ENCODE peak calls at places on chromosome 2, in six cellular contexts. J, Y, S, R, L and A are unnamed samples.

GRCh38 chr2:38771632-38772031 is 6.4 kb upstream of the GEMIN6 start:
- DNase-seq in J (peak; percentile 74), Y (no peak), S (no peak), R (peak; percentile 44), L (peak; percentile 65), A (no peak)

GRCh38 chr2:99867690-99868089 is 274.7 kb downstream of the AFF3 start:
- DNase-seq in J (no peak), Y (no peak), S (no peak), R (peak; percentile 18), L (no peak), A (no peak)

GRCh38 chr2:85537600-85538506 is 1.1 kb upstream of the MAT2A start:
- DNase-seq in J (no peak), Y (peak; percentile 42), S (peak; percentile 83), R (peak; percentile 31), L (peak; percentile 62), A (peak; percentile 75)

GRCh38 chr2:148519013-148519412 is 125.5 kb upstream of the EPC2 start:
- DNase-seq in J (no peak), Y (no peak), S (peak; percentile 54), R (no peak), L (no peak), A (no peak)

GRCh38 chr2:134668821-134669220 is 50.0 kb downstream of the TMEM163 start:
- DNase-seq in J (no peak), Y (no peak), S (no peak), R (no peak), L (no peak), A (no peak)

GRCh38 chr2:121880283-121880682 is 124.8 kb downstream of the TSN start:
- DNase-seq in J (peak; percentile 10), Y (no peak), S (no peak), R (no peak), L (no peak), A (no peak)

GRCh38 chr2:26011990-26012856 is 21.7 kb upstream of the RAB10 start:
- DNase-seq in J (peak; percentile 100), Y (no peak), S (peak; percentile 50), R (peak; percentile 97), L (peak; percentile 66), A (peak; percentile 91)

GRCh38 chr2:146312899-146313298 is 1531.9 kb upstream of the ACVR2A start:
- DNase-seq in J (no peak), Y (peak; percentile 43), S (peak; percentile 1), R (peak; percentile 52), L (peak; percentile 58), A (no peak)

GRCh38 chr2:180707175-180707866 is 273.1 kb upstream of the UBE2E3 start:
- DNase-seq in J (no peak), Y (no peak), S (no peak), R (no peak), L (no peak), A (no peak)

GRCh38 chr2:134957477-134957876 is 38.9 kb downstream of the CCNT2 start:
- DNase-seq in J (no peak), Y (no peak), S (no peak), R (no peak), L (no peak), A (no peak)

GRCh38 chr2:233816771-233817170 is 37.6 kb downstream of the HJURP start:
- DNase-seq in J (no peak), Y (no peak), S (no peak), R (no peak), L (no peak), A (no peak)

GRCh38 chr2:148926291-148926961 is 51.4 kb downstream of the KIF5C start:
- DNase-seq in J (no peak), Y (peak; percentile 65), S (peak; percentile 88), R (peak; percentile 61), L (peak; percentile 26), A (peak; percentile 52)

GRCh38 chr2:107411267-107411666 is 415.4 kb upstream of the RGPD4 start:
- DNase-seq in J (no peak), Y (no peak), S (no peak), R (no peak), L (no peak), A (no peak)

GRCh38 chr2:31384771-31385276 is 29.7 kb downstream of the XDH start:
- DNase-seq in J (peak; percentile 99), Y (no peak), S (no peak), R (peak; percentile 90), L (peak; percentile 98), A (no peak)

GRCh38 chr2:201118121-201118956 is 2.4 kb downstream of the CFLAR start:
- DNase-seq in J (peak; percentile 77), Y (peak; percentile 93), S (peak; percentile 88), R (peak; percentile 87), L (peak; percentile 91), A (peak; percentile 80)

GRCh38 chr2:204293884-204294535 is 251.3 kb upstream of the PARD3B start:
- DNase-seq in J (no peak), Y (no peak), S (no peak), R (no peak), L (no peak), A (peak; percentile 75)

GRCh38 chr2:37344453-37345361 is at the start of gene QPCT:
- DNase-seq in J (no peak), Y (peak; percentile 91), S (peak; percentile 46), R (no peak), L (peak; percentile 80), A (no peak)

GRCh38 chr2:33104726-33105125 is 158.0 kb downstream of the LTBP1 start:
- DNase-seq in J (no peak), Y (no peak), S (peak; percentile 7), R (peak; percentile 66), L (peak; percentile 74), A (no peak)

GRCh38 chr2:233867993-233868532 is at the start of gene MSL3B:
- DNase-seq in J (peak; percentile 46), Y (peak; percentile 72), S (peak; percentile 74), R (peak; percentile 76), L (peak; percentile 79), A (peak; percentile 81)

GRCh38 chr2:79723830-79724229 is 211.0 kb downstream of the CTNNA2 start:
- DNase-seq in J (no peak), Y (no peak), S (no peak), R (peak; percentile 12), L (peak; percentile 90), A (no peak)

GRCh38 chr2:167135691-167136090 is 247.4 kb downstream of the XIRP2 start:
- DNase-seq in J (no peak), Y (peak; percentile 7), S (no peak), R (no peak), L (no peak), A (no peak)

DNA sequence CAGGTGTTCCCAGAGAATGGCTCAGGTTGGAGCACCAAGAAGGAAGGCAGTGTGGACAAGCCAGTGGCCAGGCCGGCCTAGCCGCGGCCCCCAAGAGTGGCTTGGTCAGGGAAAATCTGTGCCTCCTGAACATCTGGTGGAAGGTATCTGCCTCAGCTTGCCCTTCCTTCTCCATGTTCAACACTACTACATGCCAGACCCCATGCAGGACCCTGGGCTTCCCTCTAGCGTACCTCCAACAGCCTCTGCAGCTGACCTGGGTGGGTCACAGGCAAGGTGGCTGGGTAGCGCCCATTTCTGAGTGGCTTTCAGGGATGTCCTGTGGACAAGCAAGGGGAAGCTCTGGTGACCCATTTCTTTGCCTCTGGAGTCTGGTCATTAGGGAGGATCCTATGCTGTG is 7.7 kb downstream of the WNT10A start:
- DNase-seq in J (no peak), Y (no peak), S (no peak), R (no peak), L (no peak), A (no peak)
- H3F3A ChIP-seq in J (no peaks in the 10 kb centered on the region), Y (peaks cover 31% of the 10 kb centered on the region), S (no peaks in the 10 kb centered on the region), R (no peaks in the 10 kb centered on the region), L (no peaks in the 10 kb centered on the region), A (no peaks in the 10 kb centered on the region)

DNA sequence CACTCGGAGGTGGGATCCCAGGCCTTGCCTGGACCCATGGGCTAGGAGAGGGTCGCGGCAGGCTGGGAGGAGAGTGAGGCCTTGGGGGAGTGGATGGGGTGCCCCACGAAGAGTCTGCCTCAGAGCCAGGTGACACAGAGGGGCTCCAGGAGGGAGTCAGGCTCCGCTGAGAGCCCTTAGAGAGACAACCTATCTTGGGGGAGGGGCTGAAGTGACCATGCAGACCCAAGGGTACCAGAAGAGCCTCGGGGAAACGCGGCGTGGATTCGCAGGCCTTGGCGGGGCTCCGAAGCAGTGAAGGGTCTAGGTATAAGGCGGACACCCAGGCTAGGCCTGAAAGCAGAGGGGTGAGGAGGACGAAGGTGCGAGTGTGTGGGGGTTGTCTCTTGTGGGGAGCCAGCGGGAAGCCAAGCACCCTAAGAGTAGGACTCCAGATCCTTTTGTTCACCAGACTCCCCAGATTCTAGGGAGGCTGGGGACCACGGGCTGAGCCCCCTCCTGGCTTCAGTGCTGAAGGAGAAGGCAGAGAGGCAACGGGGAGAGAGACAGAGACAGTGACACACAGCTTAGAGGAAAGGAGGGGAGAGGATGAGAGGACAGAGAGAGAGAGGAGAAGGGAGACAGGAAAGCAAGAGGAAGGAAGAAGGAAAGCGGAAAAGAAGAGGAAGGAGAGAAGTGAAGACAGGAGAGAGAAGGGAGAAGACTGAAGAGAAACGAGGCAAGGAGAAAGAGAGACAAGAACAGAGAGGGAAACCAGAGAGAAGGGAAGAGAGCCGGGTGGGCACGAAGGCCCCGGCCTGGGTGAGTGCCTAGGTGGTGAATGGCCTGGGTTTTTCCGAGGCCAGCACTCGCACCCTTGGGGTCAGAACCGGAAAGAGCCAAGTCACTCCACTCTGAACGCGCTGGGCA is 1.1 kb upstream of the HOXD11 start:
- DNase-seq in J (no peak), Y (no peak), S (peak; percentile 20), R (no peak), L (peak; percentile 61), A (no peak)
- TF ChIP-seq EZH2 in J (no peak), Y (no peak), S (peak; percentile 94), R (no peak), L (no peak), A (no peak)

GRCh38 chr2:218249686-218250085 is 11.1 kb upstream of the GPBAR1 start:
- DNase-seq in J (no peak), Y (no peak), S (no peak), R (no peak), L (no peak), A (no peak)
- H3F3A ChIP-seq in J (peaks cover 6% of the 10 kb centered on the region), Y (peaks cover 34% of the 10 kb centered on the region), S (peaks cover 5% of the 10 kb centered on the region), R (no peaks in the 10 kb centered on the region), L (peaks cover 89% of the 10 kb centered on the region), A (no peaks in the 10 kb centered on the region)

GRCh38 chr2:72923833-72924352 is 6.6 kb downstream of the EMX1 start:
- DNase-seq in J (no peak), Y (no peak), S (peak; percentile 71), R (no peak), L (no peak), A (peak; percentile 61)

GRCh38 chr2:72926368-72926767 is 9.0 kb downstream of the EMX1 start:
- DNase-seq in J (no peak), Y (no peak), S (no peak), R (no peak), L (no peak), A (no peak)

GRCh38 chr2:72924353-72925240 is 7.3 kb downstream of the EMX1 start:
- DNase-seq in J (no peak), Y (no peak), S (peak; percentile 69), R (no peak), L (peak; percentile 37), A (peak; percentile 74)

GRCh38 chr2:72927066-72927465 is 9.7 kb downstream of the EMX1 start:
- DNase-seq in J (no peak), Y (no peak), S (no peak), R (no peak), L (no peak), A (no peak)

DNA sequence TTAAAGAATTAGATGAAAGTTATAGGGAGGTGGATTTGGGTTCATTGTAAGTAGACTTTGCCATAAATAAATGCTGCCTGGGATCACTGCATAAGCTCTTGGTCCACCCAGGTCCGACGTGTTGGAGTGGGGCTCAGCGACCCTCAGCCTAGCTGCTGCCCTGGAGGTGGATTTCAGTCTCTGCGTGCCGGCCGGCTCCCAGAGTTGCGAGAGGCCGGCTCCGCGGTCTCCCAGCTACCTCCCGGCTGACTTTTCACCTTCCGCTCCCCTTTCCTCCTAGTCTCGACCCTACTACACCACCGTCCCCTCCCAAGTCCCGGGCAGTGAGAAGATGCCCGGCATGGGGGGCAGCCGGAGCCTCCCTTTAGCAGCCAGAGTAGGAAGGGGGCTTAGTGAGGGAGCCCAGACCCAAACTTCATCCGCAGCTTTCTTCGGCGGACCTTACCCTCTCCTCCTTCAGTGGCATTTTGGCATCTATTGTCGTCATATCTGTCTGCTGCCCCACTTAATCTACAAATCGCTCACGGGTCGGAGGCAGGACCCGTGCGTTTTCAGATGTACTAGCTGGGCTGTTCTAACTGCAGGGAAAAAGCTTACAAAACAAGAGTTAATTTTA is 8.1 kb downstream of the EMX1 start:
- DNase-seq in J (no peak), Y (no peak), S (peak; percentile 70), R (no peak), L (no peak), A (peak; percentile 65)
- TF ChIP-seq EZH2 in J (no peak), Y (no peak), S (peak; percentile 91), R (no peak), L (peak; percentile 94), A (peak; percentile 91)